ENCODE peak calls at places on chromosomes 7 and 10, in ten cellular contexts. S is epithelial cell of esophagus, T is upper lobe of left lung, K is WERI-Rb-1, N is left lung, W is thoracic aorta, O is A549, E is heart left ventricle, I is GM23338, Q is body of pancreas. F is an unnamed sample.

GRCh38 chr7:151059362-151060112 is at the start of gene SLC4A2:
- DNase-seq in S (peak; percentile 69), I (peak; percentile 93), N (peak; percentile 87), W (peak; percentile 36), T (peak; percentile 81), K (peak; percentile 79), Q (peak; percentile 75), O (peak; percentile 76), E (peak; percentile 83), F (peak; percentile 65)

GRCh38 chr7:11540271-11540761 is 291.7 kb downstream of the THSD7A start:
- DNase-seq in I (no peak), K (no peak), W (no peak), N (no peak), Q (no peak), O (no peak), E (no peak), S (peak; percentile 46), T (no peak), F (no peak)

GRCh38 chr10:125159932-125160855 is at the start of gene CTBP2:
- DNase-seq in O (peak; percentile 78), N (peak; percentile 66), T (peak; percentile 55), K (peak; percentile 72), E (peak; percentile 64), Q (peak; percentile 62), W (no peak), S (no peak), I (peak; percentile 75), F (peak; percentile 72)

GRCh38 chr10:71752391-71753090 is 20.8 kb downstream of the VSIR start:
- DNase-seq in I (no peak), T (no peak), E (no peak), W (no peak), N (no peak), O (no peak), Q (no peak), K (peak; percentile 53), S (no peak), F (peak; percentile 30)

GRCh38 chr7:116769541-116769940 is 92.8 kb upstream of the CAPZA2 start:
- DNase-seq in E (no peak), W (no peak), Q (no peak), O (no peak), I (no peak), K (no peak), T (no peak), N (no peak), S (no peak), F (no peak)

GRCh38 chr7:83325083-83325482 is 162.4 kb upstream of the PCLO start:
- DNase-seq in W (no peak), I (no peak), Q (no peak), K (no peak), O (peak; percentile 3), E (no peak), N (no peak), S (no peak), T (no peak), F (no peak)

GRCh38 chr7:87075671-87076404 is 16.4 kb upstream of the ELAPOR2 start:
- DNase-seq in Q (no peak), K (no peak), I (no peak), E (no peak), N (no peak), W (no peak), S (no peak), O (no peak), T (no peak), F (no peak)

GRCh38 chr10:24012249-24012803 is 196.6 kb upstream of the KIAA1217 start:
- DNase-seq in S (no peak), Q (no peak), O (no peak), W (no peak), E (no peak), T (no peak), K (no peak), I (peak; percentile 17), N (no peak), F (no peak)

GRCh38 chr7:132244917-132245480 is 331.3 kb downstream of the PLXNA4 start:
- DNase-seq in S (no peak), I (no peak), N (no peak), T (no peak), Q (no peak), O (no peak), K (no peak), E (no peak), W (no peak), F (no peak)

GRCh38 chr7:73707045-73707631 is 12.3 kb downstream of the STX1A start:
- DNase-seq in K (peak; percentile 93), E (no peak), Q (peak; percentile 75), I (peak; percentile 50), W (no peak), T (peak; percentile 42), S (peak; percentile 60), O (peak; percentile 98), N (no peak), F (peak; percentile 79)

GRCh38 chr10:60098676-60099601 is 192.6 kb upstream of the CCDC6 start:
- DNase-seq in T (no peak), K (peak; percentile 38), W (no peak), I (peak; percentile 61), Q (no peak), E (no peak), N (no peak), O (peak; percentile 38), S (peak; percentile 26), F (peak; percentile 21)

GRCh38 chr10:132294561-132295320 is 13.0 kb downstream of the STK32C start:
- DNase-seq in S (no peak), Q (no peak), E (no peak), N (peak; percentile 28), I (peak; percentile 69), K (no peak), T (no peak), O (no peak), W (no peak), F (peak; percentile 10)

DNA sequence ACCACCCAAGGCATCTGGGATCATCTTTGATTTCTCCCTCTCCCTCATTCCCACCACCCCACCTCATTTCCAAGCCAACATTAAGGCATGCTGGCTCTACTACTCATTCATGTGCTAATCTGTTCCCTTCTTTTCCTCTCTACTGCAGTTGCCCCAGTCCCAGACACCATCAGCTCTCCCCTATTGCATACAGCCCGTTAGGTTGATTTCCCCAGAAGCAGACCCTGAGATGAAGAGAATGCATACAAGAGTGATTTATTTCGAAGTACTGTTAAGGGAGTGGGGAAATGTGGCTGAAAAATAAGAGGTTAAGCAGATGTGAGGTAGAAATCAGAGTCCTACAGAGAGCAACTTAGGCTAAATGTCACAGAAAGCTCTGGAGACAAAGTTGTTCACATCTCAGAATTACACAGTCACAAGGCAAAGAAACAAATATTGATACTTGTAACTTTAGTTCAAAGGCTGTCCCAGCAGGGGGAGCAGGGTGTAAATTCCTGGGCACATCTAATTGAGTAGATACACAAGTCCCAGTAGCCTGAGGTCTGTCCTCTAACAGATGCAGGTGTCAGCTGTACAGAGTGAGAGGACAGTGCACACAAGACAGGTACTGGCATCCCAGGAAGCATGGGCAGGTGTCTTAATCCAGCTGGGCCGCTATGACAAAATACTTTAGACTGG is 20.9 kb downstream of the AKR1D1 start:
- DNase-seq in E (no peak), O (peak; percentile 31), K (peak; percentile 44), N (no peak), W (no peak), I (peak; percentile 53), Q (peak; percentile 46), T (no peak), S (peak; percentile 51), F (peak; percentile 39)
- TF ChIP-seq CTCF in E (no peak), O (peak; percentile 27), K (peak; percentile 41), N (no peak), W (no peak), I (peak; percentile 37), Q (peak; percentile 38), T (no peak), S (peak; percentile 50), F (peak; percentile 43)

GRCh38 chr10:87863102-87863943 is at the start of the genes KLLN and PTEN:
- DNase-seq in O (peak; percentile 95), K (peak; percentile 93), I (peak; percentile 94), N (peak; percentile 92), Q (peak; percentile 89), W (peak; percentile 64), T (peak; percentile 92), S (peak; percentile 92), E (peak; percentile 93), F (peak; percentile 94)
- TF ChIP-seq CTCF in O (no peak), K (no peak), I (no peak), N (no peak), Q (no peak), W (no peak), T (no peak), S (no peak), E (no peak), F (no peak)

DNA sequence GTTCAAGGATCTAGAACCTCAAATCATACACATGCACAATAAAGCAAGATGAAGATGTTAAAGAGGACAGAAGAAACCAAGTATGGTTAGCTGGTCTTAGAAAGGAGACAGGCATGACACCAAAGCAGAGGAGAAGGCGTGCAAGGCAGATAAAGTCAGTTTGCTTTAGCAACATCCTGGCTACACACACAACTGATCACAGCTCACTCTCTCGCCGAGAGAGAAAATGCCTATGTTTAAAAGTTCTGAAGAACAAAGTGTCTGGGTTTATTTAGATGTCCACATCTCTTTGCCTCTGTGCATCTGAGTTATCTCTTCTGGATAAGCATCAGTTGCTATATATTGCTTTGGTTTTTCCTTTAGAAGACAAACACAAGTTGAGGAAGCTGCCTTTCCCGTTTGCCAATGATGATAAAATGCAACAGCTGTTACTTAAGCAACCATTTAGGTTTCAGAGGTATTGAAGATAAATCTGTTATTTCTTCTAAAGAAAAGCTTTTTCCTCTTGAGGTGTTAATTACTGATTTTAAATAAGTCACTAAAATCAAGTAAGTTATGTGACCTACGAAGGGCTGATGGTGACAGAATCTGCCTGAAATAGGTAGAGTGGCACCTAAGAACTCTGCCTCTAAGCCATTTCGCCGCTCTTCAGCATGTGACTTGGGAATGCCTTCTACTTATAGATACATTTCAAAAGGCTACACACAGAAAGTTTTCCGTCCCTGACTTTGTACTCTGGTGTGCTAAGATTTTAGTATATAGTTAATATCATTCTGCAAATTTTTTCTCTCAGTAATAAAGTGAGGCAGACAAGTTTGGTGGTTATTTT is 146.2 kb upstream of the ASAH2 start:
- DNase-seq in K (no peak), W (no peak), E (no peak), I (no peak), N (no peak), S (no peak), Q (no peak), T (no peak), O (no peak), F (no peak)
- TF ChIP-seq CTCF in K (no peak), W (no peak), E (no peak), I (no peak), N (no peak), S (no peak), Q (no peak), T (no peak), O (no peak), F (no peak)

DNA sequence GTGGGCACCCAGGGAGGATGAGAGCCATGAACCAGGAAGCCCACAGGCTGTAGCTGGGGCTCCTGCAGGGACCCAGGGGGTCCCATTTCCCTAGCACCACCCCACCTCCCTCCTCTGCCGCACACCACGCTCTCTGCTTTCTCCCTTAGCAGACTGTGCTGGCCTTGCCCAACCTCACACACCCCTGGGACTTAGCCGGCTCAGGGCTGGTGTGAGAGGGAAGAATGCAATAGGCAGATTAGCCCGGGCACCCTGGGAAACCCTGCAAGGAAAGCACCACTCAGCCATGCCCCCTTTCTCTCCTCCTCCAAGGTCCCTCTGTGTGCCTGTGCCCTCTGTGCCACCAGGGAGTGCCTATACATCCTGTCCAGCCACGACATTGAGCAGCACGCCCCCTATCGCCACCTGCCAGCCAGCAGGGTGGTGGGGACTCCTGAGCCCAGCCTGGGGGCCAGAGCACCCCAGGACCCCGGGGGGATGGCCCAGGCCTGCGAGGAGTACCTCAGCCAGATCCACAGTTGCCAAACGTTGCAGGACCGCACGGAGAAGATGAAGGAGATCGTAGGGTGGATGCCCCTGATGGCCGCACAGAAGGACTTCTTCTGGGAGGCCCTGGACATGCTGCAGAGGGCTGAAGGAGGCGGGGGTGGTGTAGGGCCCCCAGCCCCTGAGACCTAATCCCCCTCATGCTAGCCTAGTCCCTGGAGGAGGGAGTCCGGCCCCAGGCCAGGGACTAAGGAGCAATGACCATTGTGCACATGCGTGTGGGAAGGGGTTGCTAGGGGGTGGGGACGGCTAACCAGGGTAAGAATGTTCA is 1.7 kb upstream of the PCOLCE start:
- DNase-seq in S (no peak), Q (no peak), K (peak; percentile 59), N (no peak), E (no peak), T (no peak), O (no peak), W (no peak), I (peak; percentile 40), F (no peak)
- TF ChIP-seq CTCF in S (no peak), Q (no peak), K (peak; percentile 62), N (no peak), E (no peak), T (no peak), O (peak; percentile 16), W (no peak), I (peak; percentile 51), F (no peak)